ENCODE peak calls at places on chromosomes 16 and 17, in nine cellular contexts. U is transverse colon; Y is heart left ventricle; O is naive thymus-derived CD4-positive, alpha-beta T cell; C is A549; E is stomach; G is ovary; N is esophagus squamous epithelium; T is DND-41. R is an unnamed sample.

GRCh38 chr16:81885976-81886586 is 107.0 kb downstream of the PLCG2 start:
- DNase-seq in U (no peak), Y (no peak), O (peak; percentile 16), C (peak; percentile 47), E (no peak), G (no peak), N (no peak), T (peak; percentile 35), R (no peak)

GRCh38 chr16:3909791-3910583 is 29.5 kb upstream of the CREBBP start:
- DNase-seq in U (no peak), Y (no peak), O (no peak), C (no peak), E (no peak), G (no peak), N (no peak), T (no peak), R (peak; percentile 51)

GRCh38 chr17:13931752-13932477 is 137.4 kb upstream of the COX10 start:
- DNase-seq in U (peak; percentile 42), Y (peak; percentile 74), O (no peak), C (no peak), E (peak; percentile 39), G (peak; percentile 37), N (peak; percentile 16), T (peak; percentile 5), R (peak; percentile 81)

GRCh38 chr17:6755281-6755680 is 565 bp upstream of the XAF1 start:
- DNase-seq in U (peak; percentile 14), Y (peak; percentile 80), O (no peak), C (no peak), E (no peak), G (peak; percentile 73), N (no peak), T (no peak), R (no peak)

GRCh38 chr16:57089406-57089805 is 3.0 kb upstream of the CPNE2 start:
- DNase-seq in U (no peak), Y (no peak), O (no peak), C (no peak), E (no peak), G (no peak), N (no peak), T (no peak), R (no peak)

GRCh38 chr16:9114842-9115241 is 23.4 kb downstream of the HAPSTR1 start:
- DNase-seq in U (no peak), Y (no peak), O (no peak), C (no peak), E (no peak), G (no peak), N (no peak), T (no peak), R (no peak)

GRCh38 chr16:1877089-1877488 is 5.1 kb upstream of the MEIOB start:
- DNase-seq in U (peak; percentile 66), Y (no peak), O (no peak), C (no peak), E (no peak), G (no peak), N (no peak), T (no peak), R (no peak)

GRCh38 chr16:55876854-55877253 is 1.7 kb upstream of the CES5A start:
- DNase-seq in U (no peak), Y (no peak), O (no peak), C (peak; percentile 14), E (no peak), G (no peak), N (no peak), T (no peak), R (no peak)

GRCh38 chr17:7476474-7476873 is 3.0 kb downstream of the ZBTB4 start:
- DNase-seq in U (no peak), Y (no peak), O (no peak), C (peak; percentile 50), E (no peak), G (no peak), N (no peak), T (no peak), R (no peak)

GRCh38 chr17:19000531-19001011 is 4.0 kb downstream of the FAM83G start:
- DNase-seq in U (peak; percentile 51), Y (no peak), O (no peak), C (peak; percentile 40), E (peak; percentile 58), G (peak; percentile 43), N (no peak), T (no peak), R (no peak)

GRCh38 chr17:49687878-49688491 is 10.1 kb upstream of the SPOP start:
- DNase-seq in U (no peak), Y (no peak), O (peak; percentile 58), C (no peak), E (no peak), G (no peak), N (no peak), T (peak; percentile 53), R (no peak)

GRCh38 chr17:48671697-48672171 is 45.6 kb upstream of the HOXB9 start:
- DNase-seq in U (peak; percentile 87), Y (peak; percentile 84), O (peak; percentile 60), C (peak; percentile 79), E (peak; percentile 86), G (peak; percentile 76), N (no peak), T (peak; percentile 64), R (peak; percentile 85)

GRCh38 chr17:48391460-48391859 is 38.6 kb downstream of the SKAP1 start:
- DNase-seq in U (no peak), Y (no peak), O (no peak), C (no peak), E (no peak), G (no peak), N (no peak), T (no peak), R (no peak)

GRCh38 chr16:26078971-26079370 is 387.2 kb downstream of the HS3ST4 start:
- DNase-seq in U (no peak), Y (no peak), O (no peak), C (no peak), E (no peak), G (no peak), N (no peak), T (no peak), R (no peak)

GRCh38 chr17:78381601-78382168 is 3.2 kb downstream of the PGS1 start:
- DNase-seq in U (no peak), Y (no peak), O (no peak), C (no peak), E (no peak), G (no peak), N (no peak), T (no peak), R (no peak)

GRCh38 chr17:78387982-78388941 is 9.8 kb downstream of the PGS1 start:
- DNase-seq in U (peak; percentile 37), Y (no peak), O (no peak), C (no peak), E (no peak), G (no peak), N (no peak), T (no peak), R (no peak)

GRCh38 chr17:78380370-78380769 is 1.9 kb downstream of the PGS1 start:
- DNase-seq in U (no peak), Y (no peak), O (no peak), C (no peak), E (no peak), G (no peak), N (no peak), T (no peak), R (no peak)

GRCh38 chr17:78384479-78385175 is 6.2 kb downstream of the PGS1 start:
- DNase-seq in U (no peak), Y (no peak), O (no peak), C (no peak), E (no peak), G (no peak), N (no peak), T (no peak), R (no peak)

DNA sequence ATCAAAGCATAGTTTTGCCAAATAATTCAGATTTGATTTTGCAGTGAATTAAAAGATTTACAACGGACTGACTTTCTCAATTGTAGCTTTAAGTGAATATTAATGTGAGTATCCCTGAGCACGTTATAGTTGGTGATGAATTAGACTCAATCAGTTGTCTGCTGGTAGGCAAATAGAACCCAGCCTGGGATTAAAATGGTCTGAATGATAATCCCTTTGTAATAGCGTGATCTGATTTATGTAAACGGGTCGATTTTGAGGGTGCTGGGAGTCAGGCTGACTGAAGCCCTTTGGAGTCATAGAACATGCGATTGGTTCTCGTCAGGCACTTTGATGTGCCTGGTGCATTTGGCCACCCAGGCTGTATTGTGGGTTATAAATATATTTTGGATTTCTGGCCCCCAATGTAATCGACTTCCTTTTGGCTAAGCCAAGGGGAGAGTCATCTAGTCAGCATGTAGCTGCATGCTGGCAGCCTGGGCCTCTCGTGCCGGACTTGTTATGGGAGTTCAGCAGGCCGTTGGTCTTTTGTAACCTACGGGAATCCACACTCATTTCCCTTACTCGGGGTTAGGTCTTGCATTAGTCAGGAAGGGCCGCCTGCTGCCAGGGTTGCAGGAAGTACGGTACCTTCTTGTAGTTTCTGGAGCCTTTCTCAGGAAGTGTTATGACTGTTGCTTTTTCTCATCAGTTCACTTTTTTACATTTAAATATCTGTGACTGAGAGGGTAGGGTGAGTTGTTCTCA is 5.4 kb downstream of the PGS1 start:
- DNase-seq in U (peak; percentile 67), Y (peak; percentile 83), O (no peak), C (no peak), E (peak; percentile 57), G (peak; percentile 65), N (peak; percentile 65), T (no peak), R (peak; percentile 90)
- H3K27ac ChIP-seq in U (peak overlapping the region; percentile 79), Y (peak overlapping the region; percentile 64), O (peak overlapping the region; percentile 70), C (no peak overlapping the region), E (peak overlapping the region; percentile 82), G (peak overlapping the region; percentile 25), N (peak overlapping the region; percentile 64), T (peak overlapping the region; percentile 50), R (peak overlapping the region; percentile 87)

GRCh38 chr17:44217738-44218343 is 1.6 kb downstream of the UBTF start:
- DNase-seq in U (peak; percentile 29), Y (no peak), O (no peak), C (no peak), E (no peak), G (no peak), N (no peak), T (no peak), R (no peak)
- H3K4me1 ChIP-seq in U (peaks cover 24% of the 10 kb centered on the region), Y (peaks cover 32% of the 10 kb centered on the region), O (peaks cover 49% of the 10 kb centered on the region), C (peaks cover 18% of the 10 kb centered on the region), E (peaks cover 20% of the 10 kb centered on the region), G (peaks cover 15% of the 10 kb centered on the region), N (peaks cover 22% of the 10 kb centered on the region), T (peaks cover 31% of the 10 kb centered on the region), R (peaks cover 27% of the 10 kb centered on the region)

GRCh38 chr16:75305364-75306101 is 54.1 kb upstream of the BCAR1 start:
- DNase-seq in U (peak; percentile 90), Y (no peak), O (peak; percentile 18), C (peak; percentile 99), E (peak; percentile 78), G (peak; percentile 86), N (no peak), T (peak; percentile 75), R (no peak)
- H3K27ac ChIP-seq in U (peak overlapping the region; percentile 90), Y (peak overlapping the region; percentile 75), O (no peak overlapping the region), C (peak overlapping the region; percentile 91), E (peak overlapping the region; percentile 87), G (no peak overlapping the region), N (peak overlapping the region; percentile 77), T (peak overlapping the region; percentile 83), R (peak overlapping the region; percentile 81)

GRCh38 chr16:31452631-31453106 is 6.6 kb upstream of the ARMC5 start:
- DNase-seq in U (no peak), Y (no peak), O (no peak), C (peak; percentile 76), E (no peak), G (peak; percentile 36), N (no peak), T (no peak), R (no peak)
- H3K4me1 ChIP-seq in U (peaks cover 55% of the 10 kb centered on the region), Y (peaks cover 59% of the 10 kb centered on the region), O (peaks cover 21% of the 10 kb centered on the region), C (peaks cover 64% of the 10 kb centered on the region), E (peaks cover 57% of the 10 kb centered on the region), G (peaks cover 24% of the 10 kb centered on the region), N (peaks cover 56% of the 10 kb centered on the region), T (peaks cover 28% of the 10 kb centered on the region), R (peaks cover 54% of the 10 kb centered on the region)